ENCODE peak calls at places on chromosomes 1 and 21, in ten cellular contexts. V is fibroblast of lung, R is A673, P is activated B cell treated with CpG ODN at 0.5 μM for 24 hours, M is left ventricle myocardium inferior, L is neural crest cell, D is chondrocyte, Q is mucosa of descending colon, B is neural progenitor cell, J is mesothelial cell of epicardium. X is an unnamed sample.

GRCh38 chr1:89762801-89763648 is 57.8 kb upstream of the LRRC8D start:
- DNase-seq in V (peak; percentile 73), R (peak; percentile 96), P (peak; percentile 79), M (peak; percentile 89), L (peak; percentile 87), D (no peak), Q (peak; percentile 90), B (peak; percentile 96), J (peak; percentile 72), X (peak; percentile 58)

GRCh38 chr1:222798111-222798510 is 16.7 kb upstream of the DISP1 start:
- DNase-seq in V (peak; percentile 75), R (peak; percentile 54), P (no peak), M (no peak), L (no peak), D (no peak), Q (no peak), B (no peak), J (no peak), X (no peak)

GRCh38 chr1:166695115-166695514 is 144.2 kb upstream of the POGK start:
- DNase-seq in V (no peak), R (peak; percentile 1), P (no peak), M (no peak), L (no peak), D (no peak), Q (no peak), B (no peak), J (no peak), X (no peak)

GRCh38 chr1:167881786-167882185 is 32.1 kb downstream of the ADCY10 start:
- DNase-seq in V (peak; percentile 34), R (no peak), P (no peak), M (no peak), L (no peak), D (no peak), Q (no peak), B (no peak), J (no peak), X (no peak)

GRCh38 chr21:42572906-42573495 is 59.3 kb downstream of the SLC37A1 start:
- DNase-seq in V (no peak), R (no peak), P (no peak), M (no peak), L (no peak), D (no peak), Q (peak; percentile 10), B (no peak), J (no peak), X (no peak)

GRCh38 chr21:34933609-34934345 is 115.3 kb downstream of the RUNX1 start:
- DNase-seq in V (no peak), R (no peak), P (no peak), M (no peak), L (no peak), D (no peak), Q (no peak), B (no peak), J (no peak), X (no peak)

GRCh38 chr1:7375781-7376660 is 395.1 kb upstream of the VAMP3 start:
- DNase-seq in V (no peak), R (no peak), P (no peak), M (no peak), L (no peak), D (peak; percentile 38), Q (no peak), B (no peak), J (no peak), X (no peak)

GRCh38 chr1:224205438-224205840 is 22.4 kb downstream of the DEGS1 start:
- DNase-seq in V (peak; percentile 84), R (no peak), P (no peak), M (no peak), L (no peak), D (no peak), Q (peak; percentile 31), B (no peak), J (no peak), X (no peak)

GRCh38 chr21:28633803-28634572 is 358.7 kb downstream of the LTN1 start:
- DNase-seq in V (peak; percentile 93), R (peak; percentile 43), P (no peak), M (peak; percentile 29), L (no peak), D (no peak), Q (no peak), B (no peak), J (no peak), X (no peak)

GRCh38 chr1:173173388-173173787 is 33.7 kb downstream of the TNFSF4 start:
- DNase-seq in V (no peak), R (no peak), P (no peak), M (no peak), L (no peak), D (no peak), Q (no peak), B (no peak), J (no peak), X (no peak)

GRCh38 chr1:3898994-3899775 is 887 bp downstream of the C1orf174 start:
- DNase-seq in V (no peak), R (peak; percentile 44), P (no peak), M (no peak), L (no peak), D (peak; percentile 46), Q (no peak), B (no peak), J (no peak), X (no peak)
- TF ChIP-seq CTCF in V (peak; percentile 26), R (no peak), P (no peak), M (no peak), L (no peak), D (peak; percentile 38), Q (no peak), B (peak; percentile 39), J (no peak), X (no peak)

GRCh38 chr1:180360333-180361075 is 130.4 kb downstream of the LHX4 start:
- DNase-seq in V (peak; percentile 74), R (no peak), P (no peak), M (no peak), L (no peak), D (no peak), Q (no peak), B (no peak), J (no peak), X (no peak)

GRCh38 chr1:180363596-180363995 is 133.5 kb downstream of the LHX4 start:
- DNase-seq in V (no peak), R (no peak), P (no peak), M (no peak), L (no peak), D (no peak), Q (no peak), B (no peak), J (no peak), X (no peak)

GRCh38 chr1:180366386-180367068 is 135.8 kb downstream of the ACBD6 start:
- DNase-seq in V (peak; percentile 63), R (no peak), P (no peak), M (no peak), L (no peak), D (no peak), Q (no peak), B (no peak), J (no peak), X (no peak)

GRCh38 chr1:180369061-180369460 is 133.3 kb downstream of the ACBD6 start:
- DNase-seq in V (no peak), R (no peak), P (no peak), M (no peak), L (no peak), D (no peak), Q (no peak), B (no peak), J (no peak), X (no peak)

DNA sequence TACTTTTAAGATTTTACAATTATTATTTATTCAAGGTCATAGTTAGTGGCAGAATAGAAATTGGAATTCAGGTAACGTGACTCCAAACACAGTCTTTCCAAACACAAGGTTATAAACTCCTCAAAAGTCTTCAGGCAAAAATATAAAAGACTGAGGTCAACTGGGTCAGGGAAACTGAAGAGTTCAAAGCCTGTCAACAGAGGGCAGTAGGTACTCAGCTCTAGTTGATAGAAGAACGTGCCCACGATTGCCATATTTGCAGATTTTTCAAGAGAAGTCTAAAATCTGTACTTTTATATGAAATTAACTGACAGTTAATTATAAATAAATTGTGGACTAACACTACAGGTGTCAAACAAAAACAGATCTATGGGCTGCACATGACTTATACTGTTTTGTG is 135.0 kb downstream of the LHX4 start:
- DNase-seq in V (no peak), R (peak; percentile 19), P (no peak), M (no peak), L (no peak), D (no peak), Q (no peak), B (peak; percentile 28), J (no peak), X (no peak)
- TF ChIP-seq CTCF in V (peak; percentile 12), R (peak; percentile 44), P (no peak), M (no peak), L (peak; percentile 34), D (no peak), Q (no peak), B (peak; percentile 59), J (no peak), X (peak; percentile 33)

DNA sequence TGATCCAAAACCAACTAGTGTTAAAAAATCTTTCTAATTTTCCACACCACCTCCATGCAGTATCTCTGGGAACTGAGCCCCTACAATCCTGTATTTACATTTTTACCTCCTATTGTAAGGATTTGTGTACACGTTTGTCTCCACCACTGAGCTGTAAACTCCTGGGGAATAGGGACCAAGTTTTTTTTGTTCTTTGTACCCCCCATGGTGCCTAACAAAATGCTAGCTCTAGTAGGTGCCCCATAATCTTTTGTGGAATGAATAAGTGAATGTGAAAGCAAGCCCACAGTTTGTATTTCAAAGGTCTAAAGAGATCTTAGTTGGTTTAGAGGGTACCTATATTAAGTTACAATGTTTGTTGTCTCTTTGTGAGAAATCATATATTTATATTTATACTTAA is 879 bp upstream of the WLS start:
- DNase-seq in V (no peak), R (no peak), P (no peak), M (no peak), L (no peak), D (no peak), Q (no peak), B (peak; percentile 72), J (no peak), X (no peak)
- TF ChIP-seq CTCF in V (no peak), R (peak; percentile 29), P (no peak), M (no peak), L (no peak), D (no peak), Q (no peak), B (no peak), J (no peak), X (no peak)

GRCh38 chr1:17925838-17926237 is 170.7 kb downstream of the ACTL8 start:
- DNase-seq in V (no peak), R (no peak), P (no peak), M (no peak), L (no peak), D (no peak), Q (no peak), B (no peak), J (no peak), X (no peak)

GRCh38 chr1:17923684-17924083 is 168.6 kb downstream of the ACTL8 start:
- DNase-seq in V (no peak), R (no peak), P (no peak), M (no peak), L (no peak), D (no peak), Q (no peak), B (no peak), J (no peak), X (no peak)

GRCh38 chr1:17920881-17921635 is 165.9 kb downstream of the ACTL8 start:
- DNase-seq in V (no peak), R (no peak), P (no peak), M (no peak), L (no peak), D (no peak), Q (no peak), B (no peak), J (no peak), X (no peak)

GRCh38 chr1:17924578-17924977 is 169.4 kb downstream of the ACTL8 start:
- DNase-seq in V (no peak), R (no peak), P (no peak), M (no peak), L (no peak), D (no peak), Q (no peak), B (no peak), J (no peak), X (no peak)

GRCh38 chr1:17922833-17923232 is 167.7 kb downstream of the ACTL8 start:
- DNase-seq in V (peak; percentile 11), R (peak; percentile 59), P (no peak), M (no peak), L (peak; percentile 52), D (no peak), Q (peak; percentile 57), B (peak; percentile 86), J (no peak), X (no peak)
- TF ChIP-seq CTCF in V (peak; percentile 50), R (peak; percentile 78), P (no peak), M (peak; percentile 64), L (peak; percentile 70), D (peak; percentile 66), Q (peak; percentile 16), B (peak; percentile 95), J (no peak), X (peak; percentile 72)

X was measured in D721Med.